ENCODE peak calls at places on chromosomes 2 and 18, in four cellular contexts. T is H4, D is AG20443, M is T-helper 17 cell. X is an unnamed sample.

GRCh38 chr2:3519255-3520190 is at the start of gene ADI1:
- DNase-seq in T (peak; percentile 42), D (peak; percentile 86), M (peak; percentile 67), X (peak; percentile 83)

GRCh38 chr18:13915973-13916372 is 637 bp upstream of the MC2R start:
- DNase-seq in T (peak; percentile 41), D (no peak), M (no peak), X (no peak)

GRCh38 chr2:117949800-117950199 is 64.1 kb downstream of the CCDC93 start:
- DNase-seq in T (no peak), D (no peak), M (no peak), X (no peak)

GRCh38 chr2:134745546-134745945 is 26.7 kb upstream of the TMEM163 start:
- DNase-seq in T (no peak), D (no peak), M (no peak), X (no peak)

GRCh38 chr2:150872919-150873772 is 385.7 kb upstream of the RND3 start:
- DNase-seq in T (peak; percentile 67), D (peak; percentile 14), M (no peak), X (no peak)

GRCh38 chr2:73163522-73164367 is 38.6 kb upstream of the NOTO start:
- DNase-seq in T (peak; percentile 60), D (peak; percentile 88), M (peak; percentile 58), X (peak; percentile 55)

GRCh38 chr2:150591901-150592300 is 104.4 kb upstream of the RND3 start:
- DNase-seq in T (no peak), D (no peak), M (no peak), X (no peak)

GRCh38 chr2:100256416-100256815 is 65.9 kb downstream of the LONRF2 start:
- DNase-seq in T (no peak), D (no peak), M (no peak), X (no peak)

GRCh38 chr18:10070581-10071000 is 156.8 kb downstream of the VAPA start:
- DNase-seq in T (no peak), D (no peak), M (no peak), X (no peak)

GRCh38 chr18:12408247-12408869 is 629 bp downstream of the PRELID3A start:
- DNase-seq in T (no peak), D (no peak), M (no peak), X (peak; percentile 30)